ENCODE peak calls at places on chromosomes 11 and 22, in eight cellular contexts. H, C, T, A, S, F, U and B are unnamed samples.

GRCh38 chr11:62600367-62601113 is 1.1 kb downstream of the MTA2 start:
- DNase-seq in H (no peak), C (no peak), T (no peak), A (no peak), S (no peak), F (no peak), U (no peak), B (no peak)

GRCh38 chr22:17869285-17870096 is 95.2 kb upstream of the BID start:
- DNase-seq in H (no peak), C (no peak), T (no peak), A (no peak), S (no peak), F (no peak), U (no peak), B (no peak)

GRCh38 chr22:44088976-44089570 is 65.0 kb downstream of the PARVB start:
- DNase-seq in H (no peak), C (peak), T (peak), A (no peak), S (no peak), F (no peak), U (no peak), B (no peak)

GRCh38 chr11:10931761-10932700 is 74.2 kb upstream of the ZBED5 start:
- DNase-seq in H (no peak), C (no peak), T (no peak), A (no peak), S (no peak), F (peak), U (no peak), B (no peak)

GRCh38 chr11:115618428-115618827 is 114.2 kb upstream of the CADM1 start:
- DNase-seq in H (no peak), C (no peak), T (no peak), A (peak), S (no peak), F (no peak), U (no peak), B (no peak)

GRCh38 chr22:49155039-49155808 is 672.4 kb downstream of the BRD1 start:
- DNase-seq in H (no peak), C (no peak), T (no peak), A (no peak), S (no peak), F (peak), U (no peak), B (no peak)

GRCh38 chr11:26121466-26121865 is 210.5 kb upstream of the ANO3 start:
- DNase-seq in H (no peak), C (no peak), T (no peak), A (no peak), S (no peak), F (no peak), U (no peak), B (no peak)

GRCh38 chr11:85679581-85679980 is 6.4 kb downstream of the CCDC89 start:
- DNase-seq in H (no peak), C (no peak), T (no peak), A (no peak), S (no peak), F (no peak), U (no peak), B (no peak)

GRCh38 chr22:43276311-43276710 is 66.9 kb downstream of the SCUBE1 start:
- DNase-seq in H (no peak), C (no peak), T (no peak), A (peak), S (no peak), F (no peak), U (no peak), B (no peak)

GRCh38 chr11:2586091-2586792 is 113.6 kb downstream of the KCNQ1OT1 start:
- DNase-seq in H (no peak), C (no peak), T (no peak), A (no peak), S (no peak), F (peak), U (no peak), B (no peak)

GRCh38 chr22:32752868-32753520 is 48.5 kb upstream of the TIMP3 start:
- DNase-seq in H (no peak), C (no peak), T (no peak), A (no peak), S (no peak), F (no peak), U (no peak), B (peak)

GRCh38 chr11:48077251-48077650 is 96.9 kb downstream of the PTPRJ start:
- DNase-seq in H (no peak), C (no peak), T (no peak), A (no peak), S (no peak), F (no peak), U (no peak), B (no peak)

GRCh38 chr11:77147668-77148321 is 19.7 kb downstream of the MYO7A start:
- DNase-seq in H (peak), C (peak), T (no peak), A (no peak), S (peak), F (no peak), U (peak), B (no peak)

GRCh38 chr22:44685384-44686056 is 16.5 kb upstream of the PRR5 start:
- DNase-seq in H (peak), C (peak), T (no peak), A (peak), S (peak), F (no peak), U (peak), B (peak)

GRCh38 chr11:132576706-132577105 is 955.6 kb downstream of the OPCML start:
- DNase-seq in H (no peak), C (peak), T (no peak), A (peak), S (no peak), F (no peak), U (no peak), B (peak)

GRCh38 chr11:2548596-2548995 is 103.8 kb downstream of the KCNQ1 start:
- DNase-seq in H (no peak), C (no peak), T (no peak), A (no peak), S (no peak), F (peak), U (no peak), B (no peak)

GRCh38 chr22:46864314-46865051 is 102.0 kb downstream of the TBC1D22A start:
- DNase-seq in H (no peak), C (no peak), T (no peak), A (no peak), S (no peak), F (no peak), U (no peak), B (no peak)

GRCh38 chr11:11624926-11625325 is 3.1 kb upstream of the GALNT18 start:
- DNase-seq in H (no peak), C (no peak), T (no peak), A (no peak), S (no peak), F (no peak), U (no peak), B (no peak)

GRCh38 chr11:121933694-121934093 is 182.3 kb downstream of the BLID start:
- DNase-seq in H (no peak), C (no peak), T (no peak), A (no peak), S (no peak), F (no peak), U (no peak), B (no peak)

GRCh38 chr11:74288161-74288560 is 23.3 kb downstream of the P4HA3 start:
- DNase-seq in H (no peak), C (peak), T (no peak), A (peak), S (no peak), F (no peak), U (no peak), B (peak)

GRCh38 chr22:35380013-35380412 is 883 bp upstream of the HMOX1 start:
- DNase-seq in H (no peak), C (no peak), T (no peak), A (no peak), S (no peak), F (no peak), U (no peak), B (no peak)

GRCh38 chr11:103529217-103529684 is 420.0 kb downstream of the DYNC2H1 start:
- DNase-seq in H (no peak), C (peak), T (no peak), A (peak), S (no peak), F (no peak), U (no peak), B (peak)

GRCh38 chr22:41222846-41223507 is 17.8 kb downstream of the CHADL start:
- DNase-seq in H (no peak), C (no peak), T (peak), A (no peak), S (no peak), F (no peak), U (no peak), B (no peak)

GRCh38 chr11:90639687-90640086 is 416.8 kb upstream of the CHORDC1 start:
- DNase-seq in H (no peak), C (no peak), T (no peak), A (no peak), S (no peak), F (no peak), U (no peak), B (peak)

GRCh38 chr11:11621881-11622706 is at the start of gene GALNT18:
- DNase-seq in H (peak), C (peak), T (peak), A (peak), S (peak), F (peak), U (peak), B (peak)

GRCh38 chr11:126192386-126192785 is 19.1 kb downstream of the RPUSD4 start:
- DNase-seq in H (no peak), C (no peak), T (no peak), A (no peak), S (no peak), F (no peak), U (no peak), B (no peak)